ENCODE peak calls at places on chromosome 13, in six cellular contexts. B, N, Q, A, K and Z are unnamed samples. For H3K4me1, the result is how much of the 10 kb centered on the place peaks cover.

GRCh38 chr13:39249971-39250370 is 211.7 kb downstream of the NHLRC3 start:
- DNase-seq in B (no peak), N (no peak), Q (no peak), A (no peak), K (no peak), Z (no peak)

GRCh38 chr13:45809810-45810394 is 41.7 kb downstream of the SIAH3 start:
- DNase-seq in B (no peak), N (no peak), Q (peak), A (no peak), K (no peak), Z (no peak)

GRCh38 chr13:51534075-51534817 is 50.0 kb upstream of the WDFY2 start:
- DNase-seq in B (peak), N (peak), Q (no peak), A (no peak), K (peak), Z (peak)

GRCh38 chr13:81872581-81872980 is 1531.7 kb upstream of the SPRY2 start:
- DNase-seq in B (no peak), N (no peak), Q (peak), A (no peak), K (no peak), Z (no peak)

GRCh38 chr13:111658150-111659100 is 338.0 kb downstream of the TEX29 start:
- DNase-seq in B (no peak), N (no peak), Q (no peak), A (no peak), K (no peak), Z (no peak)

GRCh38 chr13:87120476-87120875 is 550.7 kb upstream of the SLITRK5 start:
- DNase-seq in B (no peak), N (no peak), Q (peak), A (no peak), K (no peak), Z (no peak)

GRCh38 chr13:48231080-48231479 is 1.9 kb upstream of the ITM2B start:
- DNase-seq in B (no peak), N (no peak), Q (no peak), A (no peak), K (no peak), Z (no peak)

GRCh38 chr13:99751517-99752199 is 219.9 kb downstream of the ZIC5 start:
- DNase-seq in B (no peak), N (no peak), Q (no peak), A (no peak), K (no peak), Z (no peak)

GRCh38 chr13:31946091-31946770 is 85.3 kb upstream of the FRY start:
- DNase-seq in B (no peak), N (no peak), Q (no peak), A (no peak), K (no peak), Z (no peak)

GRCh38 chr13:71312923-71313322 is 554.1 kb downstream of the DACH1 start:
- DNase-seq in B (no peak), N (no peak), Q (no peak), A (no peak), K (no peak), Z (no peak)

GRCh38 chr13:62653371-62653770 is 1237.7 kb upstream of the PCDH20 start:
- DNase-seq in B (no peak), N (no peak), Q (no peak), A (no peak), K (no peak), Z (peak)

GRCh38 chr13:44487989-44488388 is 88.1 kb downstream of the TSC22D1 start:
- DNase-seq in B (no peak), N (no peak), Q (no peak), A (no peak), K (no peak), Z (no peak)

GRCh38 chr13:44686478-44687071 is 110.4 kb upstream of the TSC22D1 start:
- DNase-seq in B (no peak), N (no peak), Q (no peak), A (no peak), K (no peak), Z (no peak)

GRCh38 chr13:27076411-27076810 is 95.2 kb downstream of the USP12 start:
- DNase-seq in B (no peak), N (no peak), Q (no peak), A (no peak), K (no peak), Z (no peak)

GRCh38 chr13:20703785-20704458 is 423 bp downstream of the IL17D start:
- DNase-seq in B (peak), N (peak), Q (peak), A (no peak), K (peak), Z (peak)

GRCh38 chr13:39498471-39499114 is 104.4 kb downstream of the LHFPL6 start:
- DNase-seq in B (no peak), N (no peak), Q (no peak), A (no peak), K (no peak), Z (no peak)

GRCh38 chr13:111975539-111976473 is 91.1 kb upstream of the SOX1 start:
- DNase-seq in B (no peak), N (no peak), Q (no peak), A (no peak), K (no peak), Z (no peak)

GRCh38 chr13:36158606-36159005 is 27.4 kb upstream of the DCLK1 start:
- DNase-seq in B (no peak), N (no peak), Q (no peak), A (no peak), K (peak), Z (no peak)

GRCh38 chr13:87355451-87355850 is 315.7 kb upstream of the SLITRK5 start:
- DNase-seq in B (no peak), N (no peak), Q (no peak), A (no peak), K (no peak), Z (peak)

GRCh38 chr13:99985243-99985874 is 3.8 kb downstream of the ZIC2 start:
- DNase-seq in B (no peak), N (no peak), Q (no peak), A (no peak), K (no peak), Z (no peak)

GRCh38 chr13:62119739-62120700 is 704.4 kb upstream of the PCDH20 start:
- DNase-seq in B (no peak), N (no peak), Q (peak), A (no peak), K (no peak), Z (no peak)

GRCh38 chr13:44870456-44870929 is 118.8 kb downstream of the NUFIP1 start:
- DNase-seq in B (no peak), N (peak), Q (no peak), A (no peak), K (peak), Z (no peak)

GRCh38 chr13:76286178-76286577 is 600.0 kb downstream of the KCTD12 start:
- DNase-seq in B (peak), N (no peak), Q (peak), A (no peak), K (no peak), Z (no peak)

GRCh38 chr13:23806874-23807522 is 82.2 kb downstream of the MIPEP start:
- DNase-seq in B (no peak), N (no peak), Q (no peak), A (no peak), K (no peak), Z (no peak)
- H3K4me1 ChIP-seq in B (under half), N (under half), Q (under half), A (under half), K (under half), Z (under half)

GRCh38 chr13:28324181-28324789 is 170.6 kb downstream of the FLT1 start:
- DNase-seq in B (peak), N (peak), Q (peak), A (peak), K (peak), Z (peak)
- H3K4me1 ChIP-seq in B (under half), N (half or more), Q (under half), A (under half), K (under half), Z (under half)

DNA sequence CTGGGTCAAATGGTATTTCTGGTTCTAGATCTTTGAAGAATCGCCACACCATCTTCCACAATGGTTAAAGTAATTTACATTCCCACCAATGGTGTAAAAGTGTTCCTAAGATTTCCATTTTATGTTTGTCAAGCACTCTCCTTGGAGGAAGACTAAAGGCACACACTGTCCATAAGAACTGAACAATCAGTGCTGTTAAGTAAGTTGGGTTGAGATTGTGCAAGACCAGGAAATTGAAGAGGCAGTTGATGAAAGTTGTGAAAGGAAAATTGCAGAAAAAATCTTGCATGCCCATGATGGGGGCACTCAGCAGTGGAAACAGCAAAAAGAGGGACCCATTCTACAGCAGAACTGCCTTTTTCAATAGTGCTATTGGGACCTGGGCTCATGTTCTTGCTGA is 323.6 kb downstream of the DLEU7 start:
- DNase-seq in B (no peak), N (no peak), Q (no peak), A (no peak), K (no peak), Z (no peak)
- H3K4me1 ChIP-seq in B (under half), N (under half), Q (under half), A (under half), K (under half), Z (under half)

DNA sequence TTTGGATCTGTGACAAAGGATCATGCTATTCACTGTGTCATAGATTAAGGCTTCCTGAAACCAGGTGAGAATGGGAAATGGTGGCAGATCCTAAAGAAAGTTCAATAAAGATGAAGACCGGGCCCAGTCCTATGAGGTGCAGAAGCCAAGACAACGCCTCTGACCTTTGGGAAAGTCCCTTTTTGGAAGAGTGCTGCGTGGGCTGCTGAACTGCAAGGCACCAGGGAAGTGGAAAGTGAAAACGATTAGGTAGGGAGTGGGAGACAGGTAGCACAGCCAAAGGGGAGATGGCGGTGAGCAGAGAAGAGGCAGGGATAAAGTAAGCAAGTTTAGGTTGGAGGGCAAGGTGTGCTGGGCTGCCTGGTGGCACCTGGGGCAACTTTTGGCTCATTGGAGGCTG is 16.3 kb downstream of the MBNL2 start:
- DNase-seq in B (no peak), N (no peak), Q (no peak), A (no peak), K (no peak), Z (no peak)
- H3K4me1 ChIP-seq in B (under half), N (half or more), Q (under half), A (under half), K (under half), Z (under half)

DNA sequence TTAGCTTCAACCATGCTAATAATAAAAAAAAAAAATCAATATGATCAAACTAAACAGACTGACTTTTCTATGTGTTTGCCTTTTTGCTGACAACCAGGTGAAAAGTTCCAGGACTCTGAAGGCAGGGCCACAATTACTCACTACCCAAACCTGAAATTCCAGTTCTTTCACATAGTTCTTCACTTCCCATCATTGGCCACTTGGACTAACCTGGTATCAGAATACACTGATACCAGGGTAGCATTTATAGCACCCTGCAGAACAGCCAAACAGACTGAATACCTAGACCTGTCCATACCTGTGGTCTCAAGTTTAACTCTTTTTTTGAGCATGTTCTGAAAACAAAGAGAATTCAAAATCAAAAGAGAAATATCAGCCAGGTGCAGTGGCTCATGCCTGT is 25.1 kb downstream of the ELF1 start:
- DNase-seq in B (no peak), N (no peak), Q (no peak), A (no peak), K (peak), Z (peak)
- H3K4me1 ChIP-seq in B (under half), N (under half), Q (under half), A (under half), K (under half), Z (under half)

DNA sequence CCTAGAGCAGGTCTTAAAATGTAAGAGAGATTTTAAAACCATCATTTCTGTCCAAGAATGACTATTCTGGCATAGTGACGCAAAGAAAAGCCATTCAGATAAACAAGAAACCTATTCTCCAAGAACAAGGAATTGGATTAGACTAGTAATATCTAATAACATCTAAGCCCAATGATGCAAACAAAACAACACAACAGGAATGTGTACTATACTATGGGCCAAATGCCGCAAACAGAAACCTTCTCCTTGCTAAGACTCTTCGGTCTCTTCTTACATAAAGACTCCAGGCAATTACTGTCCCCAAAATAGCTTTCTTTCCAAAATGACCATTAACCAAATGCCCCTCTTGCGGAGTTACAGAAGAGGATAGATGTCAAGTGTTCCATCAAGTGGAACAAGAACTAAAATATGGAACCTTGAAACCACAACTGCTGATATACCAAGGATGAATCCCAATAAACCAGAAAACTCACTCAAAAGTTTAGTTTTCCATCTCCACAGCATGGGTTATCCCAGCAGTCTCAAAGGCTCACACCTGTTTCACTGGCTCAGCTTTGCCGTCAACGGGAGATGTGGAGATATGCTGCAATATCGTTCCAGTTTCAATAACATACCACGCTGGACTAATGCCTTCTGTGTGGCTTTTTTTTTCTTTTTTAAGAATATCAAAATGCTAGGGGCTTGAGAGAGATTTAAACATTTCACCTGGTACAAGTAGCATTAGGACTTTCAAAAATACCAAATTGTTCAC is 76.2 kb downstream of the FOXO1 start:
- DNase-seq in B (no peak), N (no peak), Q (no peak), A (no peak), K (no peak), Z (no peak)
- H3K4me1 ChIP-seq in B (under half), N (half or more), Q (under half), A (under half), K (under half), Z (under half)

GRCh38 chr13:113176822-113177221 is 18.4 kb downstream of the PROZ start:
- DNase-seq in B (no peak), N (no peak), Q (no peak), A (no peak), K (no peak), Z (no peak)

GRCh38 chr13:113178896-113179167 is 20.4 kb downstream of the PROZ start:
- DNase-seq in B (no peak), N (no peak), Q (no peak), A (no peak), K (no peak), Z (no peak)

GRCh38 chr13:113182046-113182445 is 23.6 kb downstream of the PROZ start:
- DNase-seq in B (no peak), N (no peak), Q (peak), A (no peak), K (no peak), Z (no peak)

GRCh38 chr13:113178070-113178895 is 19.8 kb downstream of the PROZ start:
- DNase-seq in B (no peak), N (no peak), Q (peak), A (no peak), K (peak), Z (peak)

GRCh38 chr13:113179374-113180230 is 21.2 kb downstream of the PROZ start:
- DNase-seq in B (no peak), N (no peak), Q (peak), A (no peak), K (no peak), Z (no peak)
- H3K4me1 ChIP-seq in B (under half), N (under half), Q (under half), A (under half), K (under half), Z (under half)